ENCODE peak calls at places on chromosome 13, in ten cellular contexts. One of them, this sample, is unnamed.

GRCh38 chr13:92224052-92224821 is 825.8 kb downstream of the GPC5 start:
- DNase-seq in GM12878: no peak
- DNase-seq in testis: no peak
- DNase-seq in esophagus squamous epithelium: no peak
- DNase-seq in HepG2: no peak
- DNase-seq in gastrocnemius medialis: no peak
- DNase-seq in Peyer's patch: no peak
- DNase-seq in lower leg skin: no peak
- DNase-seq in heart left ventricle: peak
- DNase-seq in right lobe of liver: no peak
- DNase-seq in this sample: no peak

GRCh38 chr13:33265607-33266006 is 19.9 kb downstream of the STARD13 start:
- DNase-seq in esophagus squamous epithelium: no peak
- DNase-seq in right lobe of liver: no peak
- DNase-seq in Peyer's patch: no peak
- DNase-seq in testis: no peak
- DNase-seq in heart left ventricle: no peak
- DNase-seq in gastrocnemius medialis: no peak
- DNase-seq in HepG2: no peak
- DNase-seq in GM12878: no peak
- DNase-seq in lower leg skin: no peak
- DNase-seq in this sample: no peak

GRCh38 chr13:29681859-29682258 is 86.4 kb upstream of the SLC7A1 start:
- DNase-seq in Peyer's patch: no peak
- DNase-seq in testis: no peak
- DNase-seq in esophagus squamous epithelium: no peak
- DNase-seq in lower leg skin: no peak
- DNase-seq in right lobe of liver: no peak
- DNase-seq in gastrocnemius medialis: no peak
- DNase-seq in GM12878: no peak
- DNase-seq in HepG2: no peak
- DNase-seq in heart left ventricle: no peak
- DNase-seq in this sample: no peak

GRCh38 chr13:71306821-71307220 is 560.2 kb downstream of the DACH1 start:
- DNase-seq in lower leg skin: no peak
- DNase-seq in esophagus squamous epithelium: no peak
- DNase-seq in gastrocnemius medialis: no peak
- DNase-seq in HepG2: no peak
- DNase-seq in Peyer's patch: no peak
- DNase-seq in right lobe of liver: no peak
- DNase-seq in testis: no peak
- DNase-seq in GM12878: no peak
- DNase-seq in heart left ventricle: no peak
- DNase-seq in this sample: no peak

GRCh38 chr13:28273919-28274318 is 135.6 kb downstream of the PAN3 start:
- DNase-seq in testis: no peak
- DNase-seq in HepG2: no peak
- DNase-seq in heart left ventricle: no peak
- DNase-seq in esophagus squamous epithelium: no peak
- DNase-seq in GM12878: no peak
- DNase-seq in right lobe of liver: no peak
- DNase-seq in gastrocnemius medialis: no peak
- DNase-seq in Peyer's patch: no peak
- DNase-seq in lower leg skin: no peak
- DNase-seq in this sample: no peak

GRCh38 chr13:35648109-35648508 is 171.6 kb upstream of the MAB21L1 start:
- DNase-seq in HepG2: no peak
- DNase-seq in GM12878: no peak
- DNase-seq in lower leg skin: no peak
- DNase-seq in Peyer's patch: no peak
- DNase-seq in heart left ventricle: no peak
- DNase-seq in esophagus squamous epithelium: no peak
- DNase-seq in right lobe of liver: no peak
- DNase-seq in testis: no peak
- DNase-seq in gastrocnemius medialis: no peak
- DNase-seq in this sample: no peak

GRCh38 chr13:113930711-113931637 is 42.9 kb downstream of the C13orf46 start:
- DNase-seq in gastrocnemius medialis: peak
- DNase-seq in right lobe of liver: peak
- DNase-seq in heart left ventricle: no peak
- DNase-seq in Peyer's patch: no peak
- DNase-seq in testis: peak
- DNase-seq in HepG2: no peak
- DNase-seq in lower leg skin: peak
- DNase-seq in GM12878: peak
- DNase-seq in esophagus squamous epithelium: no peak
- DNase-seq in this sample: no peak

GRCh38 chr13:32261567-32261966 is 53.6 kb downstream of the ZAR1L start:
- DNase-seq in heart left ventricle: peak
- DNase-seq in testis: peak
- DNase-seq in Peyer's patch: no peak
- DNase-seq in gastrocnemius medialis: peak
- DNase-seq in esophagus squamous epithelium: no peak
- DNase-seq in HepG2: no peak
- DNase-seq in lower leg skin: peak
- DNase-seq in right lobe of liver: peak
- DNase-seq in GM12878: no peak
- DNase-seq in this sample: peak

GRCh38 chr13:26558074-26558805 is 757 bp downstream of the WASF3 start:
- DNase-seq in right lobe of liver: no peak
- DNase-seq in gastrocnemius medialis: no peak
- DNase-seq in lower leg skin: peak
- DNase-seq in GM12878: no peak
- DNase-seq in testis: peak
- DNase-seq in HepG2: no peak
- DNase-seq in esophagus squamous epithelium: no peak
- DNase-seq in heart left ventricle: no peak
- DNase-seq in Peyer's patch: no peak
- DNase-seq in this sample: peak

GRCh38 chr13:67186985-67187569 is 43.1 kb downstream of the PCDH9 start:
- DNase-seq in lower leg skin: no peak
- DNase-seq in testis: no peak
- DNase-seq in heart left ventricle: no peak
- DNase-seq in Peyer's patch: no peak
- DNase-seq in gastrocnemius medialis: no peak
- DNase-seq in esophagus squamous epithelium: no peak
- DNase-seq in right lobe of liver: no peak
- DNase-seq in HepG2: no peak
- DNase-seq in GM12878: no peak
- DNase-seq in this sample: no peak

GRCh38 chr13:31421756-31422155 is 222.0 kb downstream of the B3GLCT start:
- DNase-seq in HepG2: no peak
- DNase-seq in gastrocnemius medialis: no peak
- DNase-seq in Peyer's patch: no peak
- DNase-seq in testis: no peak
- DNase-seq in esophagus squamous epithelium: no peak
- DNase-seq in lower leg skin: no peak
- DNase-seq in GM12878: no peak
- DNase-seq in right lobe of liver: no peak
- DNase-seq in heart left ventricle: no peak
- DNase-seq in this sample: no peak

GRCh38 chr13:98507060-98507797 is 69.7 kb downstream of the STK24 start:
- DNase-seq in Peyer's patch: peak
- DNase-seq in gastrocnemius medialis: no peak
- DNase-seq in heart left ventricle: peak
- DNase-seq in right lobe of liver: peak
- DNase-seq in testis: peak
- DNase-seq in GM12878: no peak
- DNase-seq in esophagus squamous epithelium: no peak
- DNase-seq in lower leg skin: no peak
- DNase-seq in HepG2: peak
- DNase-seq in this sample: peak

GRCh38 chr13:90428522-90429210 is 918.8 kb upstream of the MIR17HG start:
- DNase-seq in HepG2: no peak
- DNase-seq in right lobe of liver: no peak
- DNase-seq in lower leg skin: no peak
- DNase-seq in Peyer's patch: no peak
- DNase-seq in GM12878: no peak
- DNase-seq in testis: no peak
- DNase-seq in gastrocnemius medialis: no peak
- DNase-seq in esophagus squamous epithelium: no peak
- DNase-seq in heart left ventricle: no peak
- DNase-seq in this sample: no peak

GRCh38 chr13:35672611-35673010 is 196.1 kb upstream of the MAB21L1 start:
- DNase-seq in Peyer's patch: no peak
- DNase-seq in lower leg skin: no peak
- DNase-seq in esophagus squamous epithelium: no peak
- DNase-seq in right lobe of liver: no peak
- DNase-seq in heart left ventricle: no peak
- DNase-seq in testis: no peak
- DNase-seq in HepG2: no peak
- DNase-seq in gastrocnemius medialis: no peak
- DNase-seq in GM12878: no peak
- DNase-seq in this sample: no peak

DNA sequence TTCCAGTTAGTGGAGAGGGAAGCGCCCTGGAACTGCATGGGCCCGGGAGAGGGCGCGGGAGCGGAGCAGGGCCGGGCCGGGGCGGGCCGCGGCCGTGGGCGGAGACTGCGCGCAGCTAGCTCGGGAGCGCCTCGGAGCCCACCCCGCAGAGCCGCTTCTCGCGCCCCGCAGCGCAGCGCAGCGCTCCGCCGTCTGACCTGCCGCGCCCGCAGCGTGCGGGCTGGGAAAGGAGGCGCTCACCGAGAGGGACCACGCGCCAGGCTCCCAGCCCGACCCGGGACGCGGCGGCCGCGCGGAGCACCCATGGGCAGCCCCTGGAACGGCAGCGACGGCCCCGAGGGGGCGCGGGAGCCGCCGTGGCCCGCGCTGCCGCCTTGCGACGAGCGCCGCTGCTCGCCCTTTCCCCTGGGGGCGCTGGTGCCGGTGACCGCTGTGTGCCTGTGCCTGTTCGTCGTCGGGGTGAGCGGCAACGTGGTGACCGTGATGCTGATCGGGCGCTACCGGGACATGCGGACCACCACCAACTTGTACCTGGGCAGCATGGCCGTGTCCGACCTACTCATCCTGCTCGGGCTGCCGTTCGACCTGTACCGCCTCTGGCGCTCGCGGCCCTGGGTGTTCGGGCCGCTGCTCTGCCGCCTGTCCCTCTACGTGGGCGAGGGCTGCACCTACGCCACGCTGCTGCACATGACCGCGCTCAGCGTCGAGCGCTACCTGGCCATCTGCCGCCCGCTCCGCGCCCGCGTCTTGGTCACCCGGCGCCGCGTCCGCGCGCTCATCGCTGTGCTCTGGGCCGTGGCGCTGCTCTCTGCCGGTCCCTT is at the start of gene MLNR:
- DNase-seq in heart left ventricle: peak
- DNase-seq in esophagus squamous epithelium: no peak
- DNase-seq in HepG2: peak
- DNase-seq in Peyer's patch: no peak
- DNase-seq in GM12878: no peak
- DNase-seq in testis: peak
- DNase-seq in lower leg skin: no peak
- DNase-seq in gastrocnemius medialis: no peak
- DNase-seq in right lobe of liver: no peak
- DNase-seq in this sample: peak
- TF ChIP-seq CTCF in heart left ventricle: no peak
- TF ChIP-seq CTCF in esophagus squamous epithelium: no peak
- TF ChIP-seq CTCF in HepG2: peak
- TF ChIP-seq CTCF in Peyer's patch: no peak
- TF ChIP-seq CTCF in GM12878: peak
- TF ChIP-seq CTCF in testis: no peak
- TF ChIP-seq CTCF in lower leg skin: no peak
- TF ChIP-seq CTCF in gastrocnemius medialis: no peak
- TF ChIP-seq CTCF in right lobe of liver: no peak
- TF ChIP-seq CTCF in this sample: no peak

DNA sequence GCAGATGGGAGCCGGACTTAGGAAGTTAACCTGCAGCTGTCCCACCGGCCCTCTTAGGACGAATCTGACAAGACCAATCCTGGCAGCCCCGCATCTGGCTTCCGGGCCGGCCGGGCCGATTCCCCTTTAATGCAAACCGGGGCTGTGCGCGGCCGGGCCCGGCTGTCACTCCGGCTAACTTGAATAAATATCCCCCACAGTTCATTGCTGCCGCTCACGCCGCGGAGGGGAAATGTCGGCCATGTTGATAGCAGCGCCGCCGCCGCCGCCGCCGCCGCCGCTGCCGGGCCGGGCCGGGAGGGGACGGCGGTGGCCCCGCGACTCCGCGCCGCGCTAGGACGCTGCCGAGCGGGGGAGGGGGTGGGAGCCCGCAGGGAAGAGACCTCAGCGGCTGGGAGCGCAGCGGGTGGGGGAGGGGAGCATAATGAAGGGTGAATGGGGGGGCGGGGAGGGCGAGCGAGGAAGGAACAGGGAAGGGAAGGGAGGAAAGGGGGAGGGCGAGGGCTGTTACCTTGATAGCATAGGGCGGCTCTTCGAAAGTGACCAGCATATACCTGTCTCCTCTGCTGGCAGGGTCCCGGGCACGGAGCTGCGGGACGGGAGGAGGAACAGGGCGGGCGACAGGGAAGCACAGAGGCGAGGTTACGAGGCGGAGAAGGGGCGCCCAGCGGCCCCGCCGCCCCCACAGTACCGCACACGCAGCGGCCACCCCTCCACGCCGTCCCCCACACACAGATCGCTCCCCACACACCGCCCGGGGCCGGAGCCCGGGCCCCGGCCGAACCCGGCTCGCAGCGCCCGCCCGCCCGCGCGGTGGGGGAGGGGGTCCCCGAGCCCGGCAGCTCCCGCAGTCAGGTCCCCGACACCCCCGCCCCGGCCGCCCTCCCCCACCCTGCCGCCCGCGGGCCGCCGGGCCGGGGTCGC is 1.1 kb downstream of the INTS6 start:
- DNase-seq in testis: peak
- DNase-seq in Peyer's patch: peak
- DNase-seq in right lobe of liver: peak
- DNase-seq in lower leg skin: peak
- DNase-seq in GM12878: no peak
- DNase-seq in gastrocnemius medialis: peak
- DNase-seq in esophagus squamous epithelium: peak
- DNase-seq in HepG2: peak
- DNase-seq in heart left ventricle: peak
- DNase-seq in this sample: peak
- TF ChIP-seq POLR2A in testis: no peak
- TF ChIP-seq POLR2A in Peyer's patch: peak
- TF ChIP-seq POLR2A in right lobe of liver: peak
- TF ChIP-seq POLR2A in lower leg skin: no peak
- TF ChIP-seq POLR2A in GM12878: peak
- TF ChIP-seq POLR2A in gastrocnemius medialis: peak
- TF ChIP-seq POLR2A in esophagus squamous epithelium: peak
- TF ChIP-seq POLR2A in HepG2: no peak
- TF ChIP-seq POLR2A in heart left ventricle: peak
- TF ChIP-seq POLR2A in this sample: peak

GRCh38 chr13:50268500-50268899 is 253.3 kb downstream of the KCNRG start:
- DNase-seq in right lobe of liver: no peak
- DNase-seq in lower leg skin: no peak
- DNase-seq in testis: no peak
- DNase-seq in Peyer's patch: no peak
- DNase-seq in esophagus squamous epithelium: no peak
- DNase-seq in HepG2: no peak
- DNase-seq in heart left ventricle: no peak
- DNase-seq in gastrocnemius medialis: no peak
- DNase-seq in GM12878: no peak
- DNase-seq in this sample: no peak
- TF ChIP-seq CTCF in right lobe of liver: no peak
- TF ChIP-seq CTCF in lower leg skin: no peak
- TF ChIP-seq CTCF in testis: no peak
- TF ChIP-seq CTCF in Peyer's patch: no peak
- TF ChIP-seq CTCF in esophagus squamous epithelium: no peak
- TF ChIP-seq CTCF in HepG2: no peak
- TF ChIP-seq CTCF in heart left ventricle: no peak
- TF ChIP-seq CTCF in gastrocnemius medialis: no peak
- TF ChIP-seq CTCF in GM12878: no peak
- TF ChIP-seq CTCF in this sample: no peak

GRCh38 chr13:110560606-110561334 is 752 bp downstream of the RAB20 start:
- DNase-seq in right lobe of liver: peak
- DNase-seq in lower leg skin: no peak
- DNase-seq in esophagus squamous epithelium: no peak
- DNase-seq in GM12878: no peak
- DNase-seq in heart left ventricle: peak
- DNase-seq in gastrocnemius medialis: no peak
- DNase-seq in HepG2: peak
- DNase-seq in Peyer's patch: no peak
- DNase-seq in testis: peak
- DNase-seq in this sample: peak
- TF ChIP-seq POLR2A in right lobe of liver: peak
- TF ChIP-seq POLR2A in lower leg skin: no peak
- TF ChIP-seq POLR2A in esophagus squamous epithelium: no peak
- TF ChIP-seq POLR2A in GM12878: no peak
- TF ChIP-seq POLR2A in heart left ventricle: no peak
- TF ChIP-seq POLR2A in gastrocnemius medialis: no peak
- TF ChIP-seq POLR2A in HepG2: no peak
- TF ChIP-seq POLR2A in Peyer's patch: no peak
- TF ChIP-seq POLR2A in testis: no peak
- TF ChIP-seq POLR2A in this sample: no peak